ENCODE peak calls at places on chromosomes 11 and 22, in four cellular contexts. C is upper lobe of right lung, N is GM23338, H is pancreas. X is an unnamed sample.
A peak's percentile ranks its signal among the peaks of the same experiment; 100 is the strongest.

GRCh38 chr22:27386186-27386585 is 415.4 kb downstream of the MN1 start:
- DNase-seq in C (no peak), N (no peak), H (no peak), X (no peak)

GRCh38 chr22:30362632-30363281 is 6.0 kb downstream of the CCDC157 start:
- DNase-seq in C (no peak), N (peak; percentile 81), H (no peak), X (no peak)

GRCh38 chr11:2101171-2101675 is 38.0 kb downstream of the IGF2 start:
- DNase-seq in C (peak; percentile 53), N (no peak), H (no peak), X (no peak)

GRCh38 chr11:31262761-31263160 is 106.8 kb downstream of the DCDC1 start:
- DNase-seq in C (no peak), N (no peak), H (no peak), X (no peak)

GRCh38 chr11:95363710-95364109 is 132.7 kb upstream of the SESN3 start:
- DNase-seq in C (no peak), N (peak; percentile 77), H (no peak), X (no peak)

GRCh38 chr11:11032072-11032471 is 174.2 kb upstream of the ZBED5 start:
- DNase-seq in C (no peak), N (no peak), H (no peak), X (no peak)

GRCh38 chr11:34512810-34513673 is 552 bp downstream of the ELF5 start:
- DNase-seq in C (peak; percentile 84), N (peak; percentile 88), H (peak; percentile 40), X (peak; percentile 44)

GRCh38 chr11:70271635-70271953 is 1.1 kb downstream of the PPFIA1 start:
- DNase-seq in C (no peak), N (no peak), H (no peak), X (no peak)

GRCh38 chr11:8233691-8234424 is 29.8 kb downstream of the LMO1 start:
- DNase-seq in C (no peak), N (no peak), H (no peak), X (no peak)

GRCh38 chr11:93498099-93499040 is 44.8 kb downstream of the SMCO4 start:
- DNase-seq in C (no peak), N (peak; percentile 44), H (no peak), X (no peak)

GRCh38 chr11:86060544-86060943 is 8.3 kb downstream of the PICALM start:
- DNase-seq in C (no peak), N (no peak), H (no peak), X (no peak)

GRCh38 chr22:36585841-36586240 is 56.9 kb upstream of the EIF3D start:
- DNase-seq in C (no peak), N (peak; percentile 51), H (no peak), X (no peak)

GRCh38 chr11:32043737-32044515 is 46.9 kb upstream of the RCN1 start:
- DNase-seq in C (no peak), N (no peak), H (no peak), X (no peak)

GRCh38 chr11:109285465-109285864 is 136.5 kb upstream of the C11orf87 start:
- DNase-seq in C (no peak), N (no peak), H (no peak), X (no peak)

GRCh38 chr11:20759541-20759940 is 90.2 kb downstream of the NELL1 start:
- DNase-seq in C (no peak), N (no peak), H (no peak), X (no peak)

GRCh38 chr11:20762980-20763379 is 93.6 kb downstream of the NELL1 start:
- DNase-seq in C (no peak), N (no peak), H (no peak), X (no peak)

GRCh38 chr11:20762112-20762511 is 92.7 kb downstream of the NELL1 start:
- DNase-seq in C (no peak), N (no peak), H (no peak), X (no peak)
- TF ChIP-seq CTCF in C (no peak), N (no peak), H (no peak), X (no peak)

GRCh38 chr11:130832571-130833432 is 83.5 kb downstream of the SNX19 start:
- DNase-seq in C (no peak), N (no peak), H (no peak), X (no peak)
- TF ChIP-seq CTCF in C (no peak), N (no peak), H (no peak), X (no peak)

GRCh38 chr11:59102259-59102765 is 4.7 kb upstream of the FAM111B start:
- DNase-seq in C (peak; percentile 81), N (peak; percentile 96), H (peak; percentile 32), X (peak; percentile 82)
- TF ChIP-seq CTCF in C (peak; percentile 41), N (peak; percentile 37), H (peak; percentile 14), X (no peak)

GRCh38 chr11:59158206-59159068 is 13.5 kb upstream of the DTX4 start:
- DNase-seq in C (no peak), N (peak; percentile 87), H (no peak), X (no peak)
- TF ChIP-seq CTCF in C (peak; percentile 87), N (peak; percentile 89), H (peak; percentile 67), X (no peak)

GRCh38 chr11:408154-409007 is 6.4 kb downstream of the SIGIRR start:
- DNase-seq in C (peak; percentile 64), N (no peak), H (no peak), X (no peak)

GRCh38 chr11:409600-410471 is 5.0 kb downstream of the SIGIRR start:
- DNase-seq in C (no peak), N (no peak), H (no peak), X (no peak)

GRCh38 chr11:406796-407650 is 7.8 kb downstream of the SIGIRR start:
- DNase-seq in C (peak; percentile 91), N (peak; percentile 96), H (peak; percentile 71), X (peak; percentile 76)

GRCh38 chr11:407651-408080 is 7.1 kb downstream of the SIGIRR start:
- DNase-seq in C (no peak), N (no peak), H (no peak), X (no peak)

GRCh38 chr11:409008-409599 is 5.7 kb downstream of the SIGIRR start:
- DNase-seq in C (no peak), N (no peak), H (no peak), X (no peak)
- TF ChIP-seq CTCF in C (no peak), N (no peak), H (no peak), X (no peak)